ENCODE peak calls at places on chromosomes 1 and 21, in five cellular contexts. U, O, V, G and M are unnamed samples.

GRCh38 chr1:109151146-109151545 is 37.2 kb downstream of the ELAPOR1 start:
- DNase-seq in G (peak; percentile 73), V (peak; percentile 75), O (peak; percentile 74), U (peak; percentile 65), M (peak; percentile 17)

GRCh38 chr1:217907504-217907903 is 276.4 kb downstream of the SPATA17 start:
- DNase-seq in O (peak; percentile 12), U (no peak), V (peak; percentile 44), G (peak; percentile 29), M (no peak)

GRCh38 chr21:28705616-28706015 is 287.1 kb downstream of the LTN1 start:
- DNase-seq in O (peak; percentile 33), U (no peak), V (peak; percentile 6), G (peak; percentile 37), M (no peak)

GRCh38 chr1:28028873-28029654 is 59.3 kb downstream of the EYA3 start:
- DNase-seq in U (no peak), V (peak; percentile 26), G (no peak), O (peak; percentile 43), M (no peak)

GRCh38 chr1:237717121-237717520 is 173.6 kb downstream of the ZP4 start:
- DNase-seq in O (no peak), G (no peak), U (no peak), V (no peak), M (no peak)

GRCh38 chr1:160981584-160982411 is 27.2 kb upstream of the ITLN2 start:
- DNase-seq in O (no peak), V (no peak), G (peak; percentile 52), U (peak; percentile 88), M (no peak)

GRCh38 chr1:28136636-28137613 is 39.6 kb downstream of the PTAFR start:
- DNase-seq in U (no peak), V (peak; percentile 25), O (peak; percentile 51), G (no peak), M (no peak)

GRCh38 chr1:3409737-3410434 is 44.6 kb upstream of the ARHGEF16 start:
- DNase-seq in U (peak; percentile 44), O (peak; percentile 23), V (peak; percentile 1), G (peak; percentile 52), M (no peak)

GRCh38 chr1:192805832-192806323 is 3.0 kb upstream of the RGS2 start:
- DNase-seq in V (peak; percentile 96), O (peak; percentile 91), U (no peak), G (peak; percentile 78), M (no peak)

GRCh38 chr1:76799700-76800099 is 67.6 kb upstream of the ST6GALNAC5 start:
- DNase-seq in U (no peak), G (no peak), O (no peak), V (no peak), M (no peak)

GRCh38 chr1:232923739-232924386 is 26.5 kb upstream of the NTPCR start:
- DNase-seq in U (no peak), G (no peak), V (peak; percentile 18), O (peak; percentile 44), M (no peak)

GRCh38 chr1:230807029-230807428 is 59.8 kb downstream of the CAPN9 start:
- DNase-seq in U (no peak), V (no peak), G (no peak), O (no peak), M (no peak)

GRCh38 chr1:203306970-203307541 is 1.7 kb downstream of the BTG2 start:
- DNase-seq in U (no peak), O (no peak), V (no peak), G (peak; percentile 29), M (no peak)

GRCh38 chr1:202794049-202794725 is 14.0 kb downstream of the KDM5B start:
- DNase-seq in V (no peak), U (no peak), G (no peak), O (no peak), M (no peak)

GRCh38 chr1:233489436-233489835 is 124.5 kb upstream of the KCNK1 start:
- DNase-seq in O (no peak), G (no peak), V (no peak), U (no peak), M (no peak)

GRCh38 chr1:155040358-155041093 is 6.9 kb downstream of the DCST1 start:
- DNase-seq in V (no peak), O (no peak), U (no peak), G (no peak), M (no peak)

GRCh38 chr1:207188901-207189300 is 84.9 kb downstream of the C4BPA start:
- DNase-seq in G (no peak), U (no peak), V (no peak), O (no peak), M (no peak)

GRCh38 chr1:232615401-232615800 is 14.5 kb downstream of the SIPA1L2 start:
- DNase-seq in G (no peak), U (no peak), V (peak; percentile 42), O (no peak), M (no peak)

GRCh38 chr1:23634840-23635642 is 56.6 kb upstream of the RPL11 start:
- DNase-seq in G (peak; percentile 79), U (peak; percentile 72), O (peak; percentile 77), V (peak; percentile 86), M (peak; percentile 70)

GRCh38 chr1:200034262-200034557 is 6.7 kb downstream of the NR5A2 start:
- DNase-seq in V (no peak), G (no peak), U (peak; percentile 31), O (no peak), M (peak; percentile 8)
- H3K27me3 ChIP-seq in V (peaks cover 96% of the 10 kb centered on the region), G (peaks cover 49% of the 10 kb centered on the region), U (peaks cover 25% of the 10 kb centered on the region), O (peaks cover 87% of the 10 kb centered on the region), M (peaks cover 90% of the 10 kb centered on the region)

GRCh38 chr1:21509351-21510112 is at the start of gene ALPL:
- DNase-seq in U (no peak), G (peak; percentile 58), V (no peak), O (no peak), M (peak; percentile 50)
- H2BK5ac ChIP-seq in U (no peak within 1 kb of the TSS), G (no peak within 1 kb of the TSS), V (no peak within 1 kb of the TSS), O (no peak within 1 kb of the TSS), M (peak within 1 kb of the TSS; percentile 96)

GRCh38 chr21:35404247-35404646 is 355.1 kb upstream of the RUNX1 start:
- DNase-seq in G (no peak), V (no peak), U (no peak), O (no peak), M (no peak)
- H3K27me3 ChIP-seq in G (no peaks in the 10 kb centered on the region), V (no peaks in the 10 kb centered on the region), U (no peaks in the 10 kb centered on the region), O (no peaks in the 10 kb centered on the region), M (no peaks in the 10 kb centered on the region)

DNA sequence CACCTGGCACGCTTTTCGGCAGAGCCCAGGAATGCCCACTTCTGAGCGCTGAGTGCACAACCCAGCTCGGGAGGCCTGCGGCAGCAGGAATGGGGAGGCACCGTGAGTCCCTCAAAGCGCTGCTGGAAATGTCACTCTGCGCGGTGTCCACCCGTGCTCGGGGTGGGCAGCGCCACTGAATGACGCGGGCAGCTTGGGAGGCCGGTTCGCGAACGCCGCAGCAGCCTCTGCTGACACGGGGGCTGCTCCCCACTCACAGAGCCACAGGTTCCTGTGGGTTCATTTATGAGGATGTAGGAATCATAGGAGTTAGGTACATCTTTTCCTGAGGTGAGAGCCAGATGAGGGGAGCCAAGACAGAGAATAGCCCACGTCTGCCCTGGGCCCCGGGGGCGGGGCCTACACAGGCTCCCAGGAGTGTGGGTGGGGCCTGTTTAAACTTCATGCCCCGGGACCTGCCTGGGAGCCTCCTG is 146.7 kb upstream of the COL6A1 start:
- DNase-seq in G (no peak), V (no peak), O (no peak), U (peak; percentile 20), M (no peak)
- H2BK5ac ChIP-seq in G (no peak overlapping the region), V (no peak overlapping the region), O (no peak overlapping the region), U (no peak overlapping the region), M (peak overlapping the region; percentile 1)

GRCh38 chr1:228445524-228445866 is 28.8 kb upstream of the TRIM17 start:
- DNase-seq in U (no peak), G (no peak), V (no peak), O (no peak), M (no peak)
- H3K27me3 ChIP-seq in U (peaks cover 38% of the 10 kb centered on the region), G (peaks cover 13% of the 10 kb centered on the region), V (peaks cover 52% of the 10 kb centered on the region), O (peaks cover 48% of the 10 kb centered on the region), M (no peaks in the 10 kb centered on the region)

DNA sequence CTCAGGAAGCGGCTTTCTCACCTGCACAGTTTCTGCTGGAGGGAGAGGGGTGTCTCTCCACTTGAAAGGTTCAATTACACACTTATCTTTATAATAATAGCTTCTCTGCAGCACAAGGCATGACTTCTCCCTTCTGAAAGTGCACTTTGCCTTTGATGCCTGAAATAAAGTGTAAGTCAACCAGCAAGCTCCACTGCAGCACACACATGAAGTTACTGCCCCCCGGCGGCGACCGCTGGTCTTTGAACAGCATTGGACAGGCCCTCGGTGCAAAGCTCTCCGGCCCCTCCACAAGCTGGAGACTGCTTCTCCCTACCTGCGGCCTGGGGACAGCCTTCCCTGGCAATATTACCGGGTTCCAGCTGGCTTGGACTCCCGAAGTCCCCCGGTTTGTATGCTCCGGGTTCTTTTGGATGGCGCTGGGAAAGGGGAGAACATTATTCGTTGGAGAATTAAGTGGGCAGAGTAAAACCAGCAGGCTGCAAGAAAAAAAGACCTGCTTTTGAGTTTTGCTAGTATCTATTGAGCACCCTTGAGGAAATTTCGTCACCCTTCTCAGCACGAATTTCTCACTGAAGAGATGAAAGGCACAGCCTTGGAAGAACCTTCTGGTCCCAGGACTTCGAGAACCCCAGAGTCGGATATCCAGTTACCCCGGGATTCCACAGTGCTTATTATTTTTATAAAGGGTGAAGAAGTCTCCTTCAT is 11.8 kb downstream of the RCAN1 start:
- DNase-seq in V (peak; percentile 70), O (peak; percentile 70), U (peak; percentile 88), G (peak; percentile 75), M (peak; percentile 53)
- H2BK5ac ChIP-seq in V (no peak overlapping the region), O (no peak overlapping the region), U (no peak overlapping the region), G (no peak overlapping the region), M (no peak overlapping the region)

DNA sequence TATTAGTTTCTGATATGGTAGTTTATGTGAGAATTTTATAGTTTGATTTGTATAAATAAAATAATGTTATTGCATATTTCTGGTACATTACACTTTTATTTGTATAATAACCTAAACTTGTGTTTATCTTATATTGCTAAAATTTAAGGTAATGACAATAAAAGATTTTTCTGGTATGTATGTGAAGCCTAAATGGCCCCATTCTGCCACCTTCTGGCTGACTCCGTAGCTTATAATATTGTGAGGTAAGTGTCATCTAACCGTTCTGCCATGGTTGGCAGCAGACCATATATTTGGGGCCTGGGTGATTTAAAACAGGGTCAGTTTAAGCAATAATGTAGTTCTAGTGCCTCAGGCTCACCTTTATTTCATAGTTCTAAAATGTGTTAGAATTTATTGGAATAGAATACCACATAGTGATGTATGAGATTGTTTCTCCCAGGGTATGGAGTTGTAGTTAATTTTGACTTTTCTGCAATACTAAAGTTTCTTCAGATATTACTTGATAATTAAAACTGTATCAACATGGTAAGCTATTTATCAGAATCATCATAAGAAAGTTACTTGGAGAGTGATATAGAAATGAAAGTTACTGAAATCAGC is 21.2 kb upstream of the PRKACB start:
- DNase-seq in O (peak; percentile 58), G (peak; percentile 51), U (no peak), V (peak; percentile 64), M (no peak)
- H3K27me3 ChIP-seq in O (no peaks in the 10 kb centered on the region), G (no peaks in the 10 kb centered on the region), U (no peaks in the 10 kb centered on the region), V (no peaks in the 10 kb centered on the region), M (no peaks in the 10 kb centered on the region)